ENCODE peak calls at places on chromosome 3, in seven cellular contexts. Y is WTC11, Q is H1, M is neural crest cell, K is tibial artery, B is GM20000, J is WERI-Rb-1. G is an unnamed sample.

GRCh38 chr3:51340311-51340829 is 44.7 kb upstream of the MANF start:
- DNase-seq in Y (no peak), Q (no peak), M (no peak), K (peak), B (no peak), J (no peak), G (no peak)

GRCh38 chr3:158395421-158395820 is 175.6 kb upstream of the MLF1 start:
- DNase-seq in Y (no peak), Q (no peak), M (no peak), K (no peak), B (no peak), J (no peak), G (no peak)

GRCh38 chr3:157407769-157408168 is 28.9 kb upstream of the PTX3 start:
- DNase-seq in Y (no peak), Q (no peak), M (no peak), K (no peak), B (no peak), J (no peak), G (no peak)

GRCh38 chr3:78765671-78766485 is 1001.9 kb downstream of the ROBO1 start:
- DNase-seq in Y (no peak), Q (no peak), M (no peak), K (no peak), B (no peak), J (no peak), G (no peak)

GRCh38 chr3:31522152-31522551 is 10.6 kb upstream of the STT3B start:
- DNase-seq in Y (no peak), Q (no peak), M (no peak), K (no peak), B (peak), J (no peak), G (peak)

GRCh38 chr3:111227216-111227615 is 155.6 kb downstream of the NECTIN3 start:
- DNase-seq in Y (no peak), Q (no peak), M (no peak), K (no peak), B (no peak), J (no peak), G (no peak)

GRCh38 chr3:62622553-62623174 is 249.3 kb upstream of the FEZF2 start:
- DNase-seq in Y (no peak), Q (no peak), M (no peak), K (no peak), B (peak), J (peak), G (peak)

GRCh38 chr3:49775538-49775937 is 10.8 kb downstream of the IP6K1 start:
- DNase-seq in Y (no peak), Q (no peak), M (no peak), K (no peak), B (no peak), J (no peak), G (no peak)

GRCh38 chr3:125116311-125117069 is 60.7 kb upstream of the HEG1 start:
- DNase-seq in Y (no peak), Q (no peak), M (no peak), K (no peak), B (no peak), J (no peak), G (no peak)

GRCh38 chr3:186418601-186419238 is 56.7 kb upstream of the DGKG start:
- DNase-seq in Y (no peak), Q (no peak), M (no peak), K (no peak), B (no peak), J (peak), G (no peak)

GRCh38 chr3:132509506-132509905 is 87.6 kb upstream of the ACKR4 start:
- DNase-seq in Y (no peak), Q (no peak), M (no peak), K (no peak), B (no peak), J (no peak), G (no peak)

GRCh38 chr3:155704771-155705559 is 39.9 kb downstream of the PLCH1 start:
- DNase-seq in Y (no peak), Q (no peak), M (no peak), K (no peak), B (no peak), J (peak), G (no peak)

GRCh38 chr3:102741694-102742093 is 306.9 kb downstream of the ZPLD1 start:
- DNase-seq in Y (no peak), Q (no peak), M (no peak), K (no peak), B (no peak), J (no peak), G (no peak)

GRCh38 chr3:102748646-102749045 is 313.8 kb downstream of the ZPLD1 start:
- DNase-seq in Y (no peak), Q (no peak), M (no peak), K (no peak), B (no peak), J (no peak), G (no peak)

GRCh38 chr3:102747611-102748010 is 312.8 kb downstream of the ZPLD1 start:
- DNase-seq in Y (no peak), Q (no peak), M (no peak), K (no peak), B (no peak), J (no peak), G (no peak)

GRCh38 chr3:102750322-102750721 is 315.5 kb downstream of the ZPLD1 start:
- DNase-seq in Y (no peak), Q (no peak), M (no peak), K (no peak), B (no peak), J (no peak), G (no peak)

GRCh38 chr3:102745881-102746280 is 311.1 kb downstream of the ZPLD1 start:
- DNase-seq in Y (no peak), Q (no peak), M (no peak), K (no peak), B (no peak), J (no peak), G (no peak)
- TF ChIP-seq CTCF in Y (no peak), Q (peak), M (no peak), K (no peak), B (no peak), J (no peak), G (no peak)

GRCh38 chr3:40521254-40521653 is 3.5 kb upstream of the ZNF621 start:
- DNase-seq in Y (no peak), Q (no peak), M (no peak), K (no peak), B (no peak), J (no peak), G (no peak)

GRCh38 chr3:40523781-40524180 is 979 bp upstream of the ZNF621 start:
- DNase-seq in Y (no peak), Q (no peak), M (no peak), K (no peak), B (no peak), J (no peak), G (no peak)

GRCh38 chr3:40528426-40528825 is 3.7 kb downstream of the ZNF621 start:
- DNase-seq in Y (no peak), Q (no peak), M (no peak), K (no peak), B (no peak), J (no peak), G (no peak)

GRCh38 chr3:40524222-40524570 is 564 bp upstream of the ZNF621 start:
- DNase-seq in Y (no peak), Q (no peak), M (no peak), K (no peak), B (no peak), J (no peak), G (no peak)

DNA sequence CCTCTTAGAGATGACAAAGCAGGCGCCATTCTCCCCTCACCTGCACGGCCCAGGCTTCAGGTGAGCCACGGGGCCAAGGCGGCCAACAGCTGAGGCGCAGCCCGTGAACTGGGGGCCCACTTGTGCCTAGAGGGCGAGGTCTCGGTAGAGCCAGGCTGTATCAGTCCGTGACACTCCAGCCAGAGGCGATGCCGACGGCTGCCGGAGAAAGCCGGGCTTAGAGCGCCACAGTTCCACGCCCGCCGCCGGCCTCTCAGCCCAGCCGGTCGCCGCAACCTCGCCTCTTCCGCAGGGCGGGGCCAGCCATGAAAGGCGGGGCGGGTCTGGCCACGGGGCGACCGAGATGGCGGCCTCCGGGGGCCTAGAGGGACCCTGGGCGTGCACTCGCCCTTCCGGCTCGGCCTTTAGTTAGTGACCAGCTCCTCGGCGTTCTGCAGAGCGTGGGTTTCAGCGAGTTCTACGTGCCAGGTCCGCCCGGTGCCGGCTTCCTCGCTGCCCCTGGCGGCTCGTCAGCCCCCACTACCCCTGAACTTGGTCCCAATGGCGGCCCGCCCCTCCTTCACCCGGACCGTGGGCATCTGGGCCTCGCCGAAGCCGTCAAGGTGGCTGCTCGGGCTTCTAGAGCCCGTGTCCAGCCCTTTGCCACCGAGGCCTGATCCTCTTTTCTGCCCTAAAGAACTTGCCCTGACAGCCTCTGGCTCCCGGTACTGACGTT is at the start of gene ZNF621:
- DNase-seq in Y (peak), Q (peak), M (peak), K (peak), B (peak), J (peak), G (peak)
- TF ChIP-seq CTCF in Y (no peak), Q (no peak), M (no peak), K (no peak), B (peak), J (no peak), G (no peak)

DNA sequence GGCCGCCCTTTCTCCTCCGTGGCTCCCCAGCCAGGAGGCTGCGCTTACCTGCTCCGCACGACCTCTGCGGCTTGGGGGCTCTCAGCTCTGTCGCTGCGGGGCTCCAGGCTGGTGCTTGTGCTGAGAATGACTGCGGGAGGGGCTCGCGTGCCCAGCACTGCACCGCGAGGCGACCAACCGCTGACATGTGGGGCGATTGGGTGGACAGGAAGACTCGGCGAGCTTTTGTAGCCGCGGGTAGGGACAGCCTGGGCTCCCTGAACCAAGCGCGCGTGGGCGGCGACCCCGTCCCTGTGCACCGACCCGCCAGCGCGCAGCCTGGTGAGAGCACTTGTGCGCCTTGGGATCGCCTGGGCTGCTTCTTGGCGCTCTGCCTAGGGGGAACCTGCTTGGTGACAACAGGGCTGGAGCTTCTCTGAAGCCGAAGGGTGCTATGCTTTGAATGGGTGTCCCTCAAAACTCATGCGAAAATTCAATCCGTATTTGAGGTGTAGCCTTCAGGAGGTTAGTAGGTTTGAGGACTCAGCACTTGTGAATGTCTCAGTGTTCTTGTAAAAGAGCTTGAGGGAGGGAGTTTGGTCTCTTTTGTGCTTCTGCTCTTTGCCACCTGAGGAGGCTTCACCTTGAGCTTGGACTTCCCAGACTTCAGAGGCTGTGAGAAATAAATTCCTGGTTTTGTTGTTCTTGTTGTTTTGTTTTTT is 50.4 kb downstream of the IL12A start:
- DNase-seq in Y (peak), Q (peak), M (peak), K (peak), B (no peak), J (no peak), G (peak)
- TF ChIP-seq CTCF in Y (no peak), Q (no peak), M (no peak), K (no peak), B (no peak), J (no peak), G (no peak)

GRCh38 chr3:16177962-16178627 is 3.6 kb downstream of the GALNT15 start:
- DNase-seq in Y (peak), Q (peak), M (peak), K (peak), B (peak), J (peak), G (peak)

GRCh38 chr3:16176391-16177030 is 2.0 kb downstream of the GALNT15 start:
- DNase-seq in Y (no peak), Q (no peak), M (no peak), K (no peak), B (no peak), J (no peak), G (no peak)

GRCh38 chr3:16179261-16179660 is 4.8 kb downstream of the GALNT15 start:
- DNase-seq in Y (no peak), Q (no peak), M (no peak), K (no peak), B (no peak), J (no peak), G (no peak)

GRCh38 chr3:16179771-16180736 is 5.6 kb downstream of the GALNT15 start:
- DNase-seq in Y (no peak), Q (no peak), M (no peak), K (no peak), B (no peak), J (no peak), G (no peak)

DNA sequence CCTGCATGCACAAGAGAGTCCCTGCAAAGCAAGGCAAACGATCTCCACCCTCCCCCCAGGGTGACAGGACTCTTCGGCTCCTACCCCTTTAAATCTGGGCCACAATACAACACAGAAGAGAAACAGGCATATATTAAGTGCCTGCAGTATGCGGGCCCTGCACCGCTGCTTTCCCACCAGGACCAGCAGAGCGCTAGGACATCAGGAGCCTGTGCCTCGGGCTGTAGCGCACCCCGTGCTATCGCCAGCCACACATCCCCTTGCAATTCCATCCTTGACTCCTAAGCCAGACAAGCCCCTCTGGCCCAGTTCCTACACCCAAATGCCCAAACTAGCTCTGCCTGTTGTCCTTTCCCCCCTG is 4.1 kb downstream of the GALNT15 start:
- DNase-seq in Y (no peak), Q (no peak), M (no peak), K (no peak), B (no peak), J (no peak), G (peak)
- TF ChIP-seq CTCF in Y (peak), Q (no peak), M (peak), K (no peak), B (no peak), J (no peak), G (no peak)

GRCh38 chr3:9014189-9014588 is 50.9 kb upstream of the RAD18 start:
- DNase-seq in Y (no peak), Q (no peak), M (no peak), K (no peak), B (no peak), J (no peak), G (no peak)
- TF ChIP-seq CTCF in Y (no peak), Q (no peak), M (no peak), K (no peak), B (no peak), J (peak), G (no peak)

GRCh38 chr3:152937234-152937633 is 102.3 kb downstream of the P2RY1 start:
- DNase-seq in Y (no peak), Q (no peak), M (no peak), K (no peak), B (no peak), J (no peak), G (no peak)
- TF ChIP-seq CTCF in Y (no peak), Q (peak), M (no peak), K (no peak), B (no peak), J (no peak), G (no peak)